ENCODE peak calls at places on chromosomes 2 and 18, in four cellular contexts. T is fibroblast of lung, L is lower lobe of right lung, R is IMR-90. Z is an unnamed sample.
A peak's percentile ranks its signal among the peaks of the same experiment; 100 is the strongest.

GRCh38 chr18:79531926-79532689 is 136.4 kb downstream of the NFATC1 start:
- DNase-seq in T (peak; percentile 17), R (peak; percentile 53), L (peak; percentile 31), Z (no peak)

GRCh38 chr2:117432746-117433145 is 381.7 kb upstream of the DDX18 start:
- DNase-seq in R (no peak), L (no peak), T (no peak), Z (no peak)

GRCh38 chr18:51907687-51908597 is 432.1 kb upstream of the DCC start:
- DNase-seq in L (no peak), R (no peak), T (no peak), Z (no peak)

GRCh38 chr2:213016984-213017351 is 134.4 kb downstream of the IKZF2 start:
- DNase-seq in L (no peak), T (peak; percentile 65), R (peak; percentile 37), Z (no peak)

GRCh38 chr2:135202751-135203150 is 150.7 kb downstream of the RAB3GAP1 start:
- DNase-seq in L (no peak), T (no peak), R (peak; percentile 64), Z (no peak)

GRCh38 chr2:237118731-237119130 is 33.0 kb downstream of the COPS8 start:
- DNase-seq in T (no peak), R (peak; percentile 47), L (no peak), Z (no peak)

GRCh38 chr18:76874643-76875389 is 52.5 kb downstream of the ZNF236 start:
- DNase-seq in T (no peak), L (no peak), R (no peak), Z (no peak)

GRCh38 chr2:217650229-217650628 is 352.6 kb downstream of the TNS1 start:
- DNase-seq in L (no peak), R (no peak), T (no peak), Z (no peak)

GRCh38 chr2:159912580-159912979 is 114.6 kb upstream of the CD302 start:
- DNase-seq in T (no peak), R (no peak), L (no peak), Z (no peak)

GRCh38 chr2:229370484-229370883 is 99.4 kb upstream of the PID1 start:
- DNase-seq in R (no peak), L (no peak), T (peak; percentile 62), Z (no peak)

GRCh38 chr2:166115589-166115988 is 12.2 kb downstream of the SCN1A start:
- DNase-seq in T (no peak), R (no peak), L (no peak), Z (no peak)

GRCh38 chr2:61770746-61771145 is 83.1 kb downstream of the FAM161A start:
- DNase-seq in L (no peak), R (peak; percentile 24), T (peak; percentile 50), Z (no peak)

GRCh38 chr2:205675861-205676516 is 6.3 kb upstream of the NRP2 start:
- DNase-seq in L (no peak), R (peak; percentile 85), T (peak; percentile 64), Z (no peak)

GRCh38 chr2:175690113-175690716 is 311.9 kb downstream of the LNPK start:
- DNase-seq in R (peak; percentile 78), L (no peak), T (peak; percentile 54), Z (peak; percentile 52)

GRCh38 chr2:128444816-128445532 is 126.3 kb upstream of the HS6ST1 start:
- DNase-seq in L (no peak), T (no peak), R (peak; percentile 4), Z (no peak)

GRCh38 chr2:172280820-172281454 is 146.4 kb upstream of the ITGA6 start:
- DNase-seq in R (no peak), T (no peak), L (peak; percentile 56), Z (no peak)

GRCh38 chr2:52536929-52537460 is 1230.6 kb upstream of the CHAC2 start:
- DNase-seq in L (no peak), T (no peak), R (peak; percentile 51), Z (no peak)

GRCh38 chr2:46065152-46065551 is 232.1 kb upstream of the EPAS1 start:
- DNase-seq in T (peak; percentile 89), R (peak; percentile 81), L (no peak), Z (no peak)

GRCh38 chr2:43226955-43227829 is 786 bp upstream of the ZFP36L2 start:
- DNase-seq in T (peak; percentile 78), L (peak; percentile 97), R (peak; percentile 68), Z (peak; percentile 84)

GRCh38 chr2:1752751-1753150 is 8.4 kb upstream of the PXDN start:
- DNase-seq in L (no peak), R (no peak), T (no peak), Z (no peak)

GRCh38 chr2:37582911-37583310 is 88.5 kb downstream of the CDC42EP3 start:
- DNase-seq in T (peak; percentile 30), L (no peak), R (no peak), Z (no peak)

GRCh38 chr2:37582371-37582770 is 89.1 kb downstream of the CDC42EP3 start:
- DNase-seq in R (no peak), T (peak; percentile 25), L (no peak), Z (no peak)

GRCh38 chr2:37585295-37585908 is 86.0 kb downstream of the CDC42EP3 start:
- DNase-seq in L (peak; percentile 48), R (peak; percentile 80), T (peak; percentile 43), Z (no peak)

GRCh38 chr2:37583402-37583801 is 88.0 kb downstream of the CDC42EP3 start:
- DNase-seq in T (peak; percentile 37), L (no peak), R (no peak), Z (no peak)

DNA sequence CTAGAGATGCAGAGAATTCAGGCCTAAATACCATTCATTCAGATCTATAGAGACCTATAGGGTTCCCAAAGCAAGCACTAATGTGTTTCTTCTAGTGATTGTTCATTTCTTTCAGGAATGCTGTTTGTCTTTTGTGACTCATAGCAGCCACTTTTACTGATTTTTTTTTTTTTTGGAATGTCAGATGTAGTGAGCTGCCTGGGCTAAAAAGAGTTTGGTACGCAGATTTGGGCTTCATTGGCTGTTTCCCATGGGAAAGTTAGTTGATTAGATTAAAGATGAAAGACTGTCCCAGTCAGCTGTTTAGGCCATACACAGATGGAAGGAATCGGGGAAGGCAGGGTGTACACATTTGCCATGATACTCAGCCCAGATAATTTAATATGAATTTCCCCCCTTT is 87.6 kb downstream of the CDC42EP3 start:
- DNase-seq in R (peak; percentile 74), L (no peak), T (peak; percentile 81), Z (no peak)
- H3K4me3 ChIP-seq in R (no peak overlapping the region), L (no peak overlapping the region), T (no peak overlapping the region), Z (no peak overlapping the region)

DNA sequence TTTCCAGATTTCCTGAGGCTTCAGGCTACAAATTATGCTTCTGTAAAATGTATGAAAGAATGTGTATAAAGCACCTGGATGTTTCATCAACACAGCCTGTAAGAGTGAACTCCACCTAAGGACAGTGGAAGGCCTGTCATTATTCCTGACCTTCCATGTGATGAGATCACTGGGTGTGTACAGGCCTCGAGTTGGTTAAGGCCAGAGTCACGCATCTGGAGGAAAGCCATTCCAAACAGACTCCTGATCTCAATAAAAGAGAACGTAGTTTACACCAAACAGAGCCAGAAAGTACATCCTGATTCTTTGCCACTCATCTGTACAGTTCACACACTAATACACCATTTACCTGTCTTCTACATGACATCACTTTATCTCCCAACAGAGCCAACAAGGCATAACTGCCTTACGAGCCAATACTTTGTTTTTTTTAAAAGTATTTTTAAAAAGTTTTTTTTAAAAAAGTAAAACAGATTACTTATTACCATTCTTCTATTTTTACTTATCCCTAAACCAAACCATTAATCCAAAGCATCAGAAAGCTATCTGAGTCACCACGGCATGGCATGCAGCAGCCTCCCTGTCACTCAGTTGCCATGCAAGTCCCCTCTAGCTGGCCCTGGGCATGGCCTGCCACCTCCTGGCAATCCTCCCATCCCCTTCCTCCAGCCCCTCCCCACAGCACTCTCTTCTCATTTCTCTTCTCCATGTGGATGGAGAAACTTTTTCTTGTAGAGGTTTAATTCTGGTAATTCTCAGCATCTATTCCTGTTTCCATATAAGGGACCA is 78.8 kb upstream of the TFCP2L1 start:
- DNase-seq in T (peak; percentile 82), R (peak; percentile 88), L (no peak), Z (no peak)
- H3K4me1 ChIP-seq in T (peaks cover 18% of the 10 kb centered on the region), R (peaks cover 30% of the 10 kb centered on the region), L (no peaks in the 10 kb centered on the region), Z (peaks cover 4% of the 10 kb centered on the region)

GRCh38 chr18:48974304-48975220 is 23.8 kb upstream of the SMAD7 start:
- DNase-seq in R (no peak), L (no peak), T (no peak), Z (no peak)
- H3K4me3 ChIP-seq in R (peak overlapping the region; percentile 76), L (peak overlapping the region; percentile 66), T (peak overlapping the region; percentile 67), Z (no peak overlapping the region)

GRCh38 chr2:8525236-8525581 is 156.6 kb upstream of the ID2 start:
- DNase-seq in R (no peak), L (no peak), T (no peak), Z (no peak)
- H3K4me1 ChIP-seq in R (no peaks in the 10 kb centered on the region), L (peaks cover 27% of the 10 kb centered on the region), T (no peaks in the 10 kb centered on the region), Z (no peaks in the 10 kb centered on the region)

DNA sequence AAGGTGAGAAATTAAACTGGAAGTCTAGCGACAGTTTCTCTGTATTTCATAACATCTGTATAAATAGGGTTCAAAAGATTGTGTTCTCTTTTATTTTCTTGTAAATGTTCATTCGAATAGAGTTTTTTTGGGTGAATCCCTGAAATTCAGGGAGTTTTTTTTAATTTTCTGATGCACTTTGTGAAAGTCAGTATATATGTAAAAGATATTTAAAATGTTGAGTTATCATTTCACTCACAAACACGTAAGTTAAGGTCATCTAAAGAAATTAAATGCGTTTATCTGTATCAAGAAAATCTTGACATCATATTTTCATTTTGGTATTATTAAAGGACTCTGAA is 3.4 kb downstream of the SP9 start:
- DNase-seq in L (no peak), T (no peak), R (no peak), Z (no peak)
- H3K4me3 ChIP-seq in L (no peak overlapping the region), T (no peak overlapping the region), R (no peak overlapping the region), Z (no peak overlapping the region)

DNA sequence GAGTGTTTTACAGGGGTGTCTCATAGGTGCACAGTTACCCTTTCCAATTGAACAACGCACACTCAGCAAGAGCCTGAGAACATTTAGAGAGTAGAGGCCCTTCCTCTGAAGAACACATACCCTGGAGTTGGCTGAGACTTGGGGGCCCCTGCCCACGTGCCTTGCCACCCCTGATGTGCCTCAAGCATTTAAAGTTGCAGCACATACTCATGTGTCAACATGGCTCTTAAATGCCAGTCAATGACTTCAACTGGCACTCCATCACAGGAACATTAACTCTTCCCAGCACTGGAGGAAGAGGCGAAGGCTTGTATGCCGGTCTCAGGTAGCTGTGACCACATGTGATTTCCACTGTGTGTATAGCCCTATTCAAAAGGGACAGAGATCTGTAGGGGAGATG is 57.4 kb downstream of the SPRED2 start:
- DNase-seq in R (no peak), L (no peak), T (no peak), Z (no peak)
- H3K4me1 ChIP-seq in R (peaks cover 21% of the 10 kb centered on the region), L (peaks cover 77% of the 10 kb centered on the region), T (peaks cover 21% of the 10 kb centered on the region), Z (peaks cover 45% of the 10 kb centered on the region)

DNA sequence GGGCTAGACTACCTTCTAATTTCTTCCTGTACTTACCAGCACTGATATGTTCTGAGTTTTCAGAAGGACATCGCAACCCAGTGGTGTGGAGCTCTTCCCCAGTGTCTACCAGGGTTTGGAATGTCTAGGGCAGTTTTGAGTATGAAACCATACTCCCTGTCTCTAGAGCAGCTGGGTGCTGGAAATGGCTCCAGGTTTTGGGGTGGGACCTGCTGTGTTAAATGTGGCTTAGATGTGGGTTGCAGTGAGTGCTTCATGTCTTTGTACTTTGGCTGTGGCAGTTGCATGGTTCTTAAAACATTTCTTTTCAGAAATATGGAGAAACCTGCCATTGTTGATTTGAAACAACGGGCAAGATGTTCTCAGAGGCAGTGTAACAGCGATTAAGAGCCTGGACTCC is 48.4 kb downstream of the ACSL3 start:
- DNase-seq in T (no peak), R (no peak), L (no peak), Z (no peak)
- H3K4me3 ChIP-seq in T (no peak overlapping the region), R (no peak overlapping the region), L (no peak overlapping the region), Z (no peak overlapping the region)

DNA sequence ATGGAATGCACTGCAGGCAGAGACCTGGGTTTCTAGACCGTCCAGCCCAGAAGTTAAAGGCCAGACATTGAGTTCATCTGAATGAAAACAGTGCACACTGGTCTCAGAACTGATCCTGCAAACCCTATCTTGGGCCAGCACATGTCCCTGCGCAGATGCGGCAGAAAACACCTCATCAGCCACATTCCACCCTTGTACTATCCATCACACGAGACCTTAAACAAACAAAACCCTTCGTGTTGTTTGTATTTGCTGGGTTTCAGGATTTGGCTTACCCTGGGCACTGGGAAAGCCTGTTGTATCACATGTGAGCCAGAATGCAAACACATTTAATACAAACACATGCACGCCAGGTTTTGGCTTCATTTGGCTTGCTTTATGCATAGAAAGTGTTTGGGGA is 12.5 kb downstream of the WIPF1 start:
- DNase-seq in L (no peak), R (peak; percentile 54), T (no peak), Z (no peak)
- H3K4me1 ChIP-seq in L (peaks cover 15% of the 10 kb centered on the region), R (peaks cover 20% of the 10 kb centered on the region), T (no peaks in the 10 kb centered on the region), Z (peaks cover 10% of the 10 kb centered on the region)

Z was measured in SJSA1.